ENCODE peak calls at places on chromosomes 3 and 15, in eight cellular contexts. Y is lung; M is astrocyte; A is tibial artery; F is CD8-positive, alpha-beta memory T cell; L is A673; U is adrenal gland; R is WERI-Rb-1. V is an unnamed sample.

GRCh38 chr3:62843508-62843907 is 31.7 kb downstream of the CADPS start:
- DNase-seq in R (no peak), M (no peak), A (no peak), L (no peak), F (no peak), U (peak; percentile 29), Y (no peak), V (no peak)

GRCh38 chr3:123741058-123741511 is 143.0 kb downstream of the MYLK start:
- DNase-seq in F (no peak), M (peak; percentile 39), Y (no peak), L (no peak), A (no peak), R (no peak), U (no peak), V (no peak)

GRCh38 chr3:88589131-88589530 is 439.4 kb downstream of the C3orf38 start:
- DNase-seq in Y (no peak), R (no peak), F (no peak), M (no peak), U (no peak), L (peak; percentile 92), A (no peak), V (no peak)

GRCh38 chr3:139982404-139982803 is 47.4 kb downstream of the CLSTN2 start:
- DNase-seq in Y (no peak), M (no peak), L (peak; percentile 16), A (no peak), R (peak; percentile 18), F (no peak), U (no peak), V (peak; percentile 47)

GRCh38 chr3:136495213-136495612 is 245.1 kb downstream of the PCCB start:
- DNase-seq in Y (no peak), U (no peak), L (no peak), M (no peak), A (no peak), F (no peak), R (no peak), V (no peak)

GRCh38 chr3:126494831-126495230 is 19.1 kb upstream of the ZXDC start:
- DNase-seq in F (no peak), L (no peak), R (no peak), Y (no peak), A (no peak), M (no peak), U (no peak), V (no peak)

GRCh38 chr15:83199288-83199687 is 8.3 kb downstream of the HDGFL3 start:
- DNase-seq in F (no peak), M (no peak), Y (no peak), R (no peak), L (no peak), A (no peak), U (no peak), V (no peak)

GRCh38 chr3:46361408-46362283 is 7.7 kb downstream of the CCR2 start:
- DNase-seq in L (peak; percentile 36), U (peak; percentile 48), A (peak; percentile 32), M (no peak), Y (no peak), F (no peak), R (no peak), V (no peak)

GRCh38 chr3:149332781-149333517 is 487 bp downstream of the TM4SF18 start:
- DNase-seq in Y (no peak), L (peak; percentile 24), A (no peak), R (no peak), M (no peak), U (no peak), F (no peak), V (no peak)

GRCh38 chr3:179801831-179802230 is 149.0 kb downstream of the USP13 start:
- DNase-seq in R (no peak), M (no peak), Y (no peak), U (no peak), L (no peak), F (no peak), A (no peak), V (no peak)

GRCh38 chr3:24662449-24663345 is 168.0 kb upstream of the THRB start:
- DNase-seq in L (no peak), R (no peak), M (no peak), U (no peak), Y (no peak), A (no peak), F (no peak), V (no peak)

GRCh38 chr3:142844339-142844977 is 44.4 kb downstream of the PCOLCE2 start:
- DNase-seq in Y (no peak), F (no peak), L (peak; percentile 64), A (no peak), U (no peak), M (peak; percentile 48), R (no peak), V (peak; percentile 45)

GRCh38 chr3:58537412-58538301 is 667 bp upstream of the ACOX2 start:
- DNase-seq in R (no peak), F (no peak), M (no peak), L (no peak), Y (no peak), U (peak; percentile 28), A (no peak), V (no peak)

GRCh38 chr3:49805884-49806701 is 3.0 kb downstream of the INKA1 start:
- DNase-seq in M (no peak), Y (no peak), L (peak; percentile 79), F (no peak), R (no peak), U (peak; percentile 43), A (no peak), V (peak; percentile 72)

GRCh38 chr3:197491923-197492664 is 63.7 kb downstream of the BDH1 start:
- DNase-seq in F (no peak), L (no peak), U (no peak), R (no peak), Y (no peak), M (no peak), A (no peak), V (no peak)

GRCh38 chr15:71078506-71079207 is 36.6 kb upstream of the THSD4 start:
- DNase-seq in F (no peak), Y (no peak), M (no peak), U (no peak), A (no peak), L (no peak), R (no peak), V (no peak)

GRCh38 chr15:69665641-69666091 is 213.0 kb downstream of the RPLP1 start:
- DNase-seq in U (no peak), R (peak; percentile 66), A (no peak), M (no peak), L (no peak), F (no peak), Y (no peak), V (peak; percentile 64)

GRCh38 chr15:69663441-69663840 is 210.8 kb downstream of the RPLP1 start:
- DNase-seq in A (no peak), F (no peak), R (no peak), U (no peak), L (no peak), M (no peak), Y (no peak), V (no peak)

GRCh38 chr15:69666441-69666882 is 213.8 kb downstream of the RPLP1 start:
- DNase-seq in F (no peak), Y (no peak), R (no peak), L (no peak), A (no peak), M (peak; percentile 60), U (peak; percentile 33), V (no peak)

GRCh38 chr15:69663982-69664381 is 211.4 kb downstream of the RPLP1 start:
- DNase-seq in R (no peak), L (no peak), U (no peak), F (no peak), A (no peak), Y (no peak), M (no peak), V (no peak)

DNA sequence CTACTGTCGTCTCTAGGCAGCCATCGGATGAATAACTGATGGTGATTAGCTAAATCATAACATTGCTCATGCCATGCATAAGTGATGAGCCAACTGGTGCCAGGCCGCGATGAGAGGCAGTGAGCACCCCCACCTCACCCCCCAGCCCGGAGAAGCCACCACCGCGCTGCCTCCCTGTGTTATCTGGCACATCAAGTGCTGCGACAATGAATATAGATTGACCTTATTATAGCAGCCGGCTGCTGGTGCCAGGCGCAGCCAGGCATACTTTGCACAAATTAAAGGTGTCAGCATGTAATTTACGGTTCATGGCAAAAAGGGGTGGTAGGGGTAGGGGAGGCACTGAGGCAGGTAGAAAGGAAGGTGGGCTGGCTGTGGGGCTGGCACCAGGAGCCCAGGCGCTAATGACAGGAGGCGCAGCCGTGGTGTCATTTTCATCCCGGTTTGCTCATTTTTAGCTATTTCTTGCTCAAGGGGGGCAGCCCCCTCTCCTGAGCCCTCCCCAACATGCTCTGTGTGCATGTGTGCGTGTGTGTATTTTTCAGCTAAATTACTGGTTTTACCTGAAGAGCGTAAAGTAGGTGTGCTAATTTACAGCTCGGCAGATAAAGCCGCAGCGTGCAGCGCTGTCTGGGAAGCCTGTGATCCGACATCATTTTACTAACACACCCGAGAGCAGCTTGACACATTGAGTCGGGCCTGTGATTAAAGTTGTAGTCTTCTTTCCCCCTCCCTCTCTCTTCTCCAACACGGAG is 212.1 kb downstream of the RPLP1 start:
- DNase-seq in L (no peak), F (no peak), U (no peak), Y (no peak), A (no peak), R (peak; percentile 38), M (no peak), V (no peak)
- H3K27me3 ChIP-seq in L (peaks cover 40% of the 10 kb centered on the region), F (no peaks in the 10 kb centered on the region), U (no peaks in the 10 kb centered on the region), Y (no peaks in the 10 kb centered on the region), A (peaks cover 6% of the 10 kb centered on the region), R (no peaks in the 10 kb centered on the region), M (peaks cover 12% of the 10 kb centered on the region), V (no peaks in the 10 kb centered on the region)

GRCh38 chr15:99059010-99059981 is 45.6 kb upstream of the SYNM start:
- DNase-seq in L (peak; percentile 80), F (no peak), A (peak; percentile 73), U (peak; percentile 61), M (peak; percentile 74), Y (peak; percentile 63), R (peak; percentile 49), V (peak; percentile 95)
- H3K27me3 ChIP-seq in L (no peaks in the 10 kb centered on the region), F (peaks cover 6% of the 10 kb centered on the region), A (no peaks in the 10 kb centered on the region), U (no peaks in the 10 kb centered on the region), M (peaks cover 3% of the 10 kb centered on the region), Y (no peaks in the 10 kb centered on the region), R (no peaks in the 10 kb centered on the region), V (peaks cover 2% of the 10 kb centered on the region)

DNA sequence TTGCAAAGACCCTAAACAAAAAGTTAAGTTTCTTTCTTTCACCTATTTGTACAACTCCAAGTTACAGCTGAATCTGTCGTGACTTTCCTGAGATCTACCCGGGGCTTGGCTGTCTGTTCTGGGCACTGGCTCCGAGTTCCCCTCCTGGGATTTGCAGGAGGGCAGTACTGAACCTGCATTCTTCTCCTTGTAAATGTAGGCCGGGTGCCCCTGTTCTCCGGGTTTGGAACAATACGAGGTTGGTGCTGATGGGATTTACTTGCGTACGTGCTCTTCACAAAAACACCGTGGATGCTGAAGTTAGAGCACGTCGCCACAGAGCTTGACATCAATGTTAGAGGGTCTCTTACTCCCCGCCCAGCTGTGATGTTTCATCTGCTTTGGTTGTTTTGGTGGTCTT is 48.1 kb downstream of the KLHL25 start:
- DNase-seq in U (no peak), F (no peak), R (no peak), L (no peak), A (peak; percentile 20), Y (no peak), M (no peak), V (no peak)
- H3K27me3 ChIP-seq in U (no peaks in the 10 kb centered on the region), F (no peaks in the 10 kb centered on the region), R (no peaks in the 10 kb centered on the region), L (no peaks in the 10 kb centered on the region), A (no peaks in the 10 kb centered on the region), Y (no peaks in the 10 kb centered on the region), M (no peaks in the 10 kb centered on the region), V (no peaks in the 10 kb centered on the region)

DNA sequence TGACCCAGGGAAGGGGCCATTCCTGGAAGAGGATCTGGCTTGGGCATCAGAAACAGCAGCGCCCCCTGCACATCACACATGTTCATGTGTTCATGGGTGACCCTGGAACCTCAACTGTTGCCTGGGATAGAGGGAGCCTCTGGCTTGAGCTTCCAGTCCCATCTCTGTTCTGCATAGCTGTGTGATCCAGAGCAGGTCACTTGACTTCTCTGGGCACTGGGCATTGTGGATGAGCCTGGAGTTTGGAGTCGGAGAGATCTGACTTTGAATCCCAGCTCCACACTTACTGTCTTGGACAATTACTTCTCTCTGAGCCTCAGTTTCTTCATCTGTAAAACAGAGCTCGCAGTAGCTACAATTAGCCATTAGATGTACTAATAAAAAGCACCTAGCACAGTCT is 15.6 kb downstream of the PAK6 start:
- DNase-seq in L (no peak), R (no peak), A (no peak), U (no peak), F (no peak), M (no peak), Y (no peak), V (no peak)
- H3K27me3 ChIP-seq in L (no peaks in the 10 kb centered on the region), R (no peaks in the 10 kb centered on the region), A (peaks cover 6% of the 10 kb centered on the region), U (no peaks in the 10 kb centered on the region), F (peaks cover 7% of the 10 kb centered on the region), M (peaks cover 31% of the 10 kb centered on the region), Y (no peaks in the 10 kb centered on the region), V (peaks cover 31% of the 10 kb centered on the region)